ENCODE peak calls at places on chromosomes 12 and 14, in eight cellular contexts. P, G, H, E, X, C, D and Q are unnamed samples.

GRCh38 chr12:41532072-41532471 is 344.0 kb downstream of the PDZRN4 start:
- DNase-seq in P (no peak), G (no peak), H (no peak), E (no peak), X (no peak), C (no peak), D (no peak), Q (no peak)

GRCh38 chr14:101600891-101601602 is 39.8 kb downstream of the DIO3 start:
- DNase-seq in P (peak; percentile 13), G (peak; percentile 3), H (no peak), E (no peak), X (no peak), C (no peak), D (no peak), Q (no peak)

GRCh38 chr12:79710707-79711483 is 20.1 kb upstream of the PAWR start:
- DNase-seq in P (no peak), G (no peak), H (no peak), E (no peak), X (no peak), C (no peak), D (no peak), Q (peak; percentile 75)

GRCh38 chr12:131346578-131347344 is 364.1 kb upstream of the SFSWAP start:
- DNase-seq in P (no peak), G (no peak), H (no peak), E (no peak), X (no peak), C (no peak), D (no peak), Q (no peak)

GRCh38 chr14:73102806-73103497 is 33.4 kb upstream of the PSEN1 start:
- DNase-seq in P (no peak), G (no peak), H (no peak), E (no peak), X (no peak), C (no peak), D (no peak), Q (no peak)

GRCh38 chr12:113208041-113208934 is 13.0 kb upstream of the TPCN1 start:
- DNase-seq in P (no peak), G (peak; percentile 67), H (peak; percentile 99), E (peak; percentile 73), X (peak; percentile 35), C (no peak), D (no peak), Q (no peak)

GRCh38 chr12:57759360-57759980 is 4.6 kb downstream of the MARCHF9 start:
- DNase-seq in P (no peak), G (no peak), H (no peak), E (no peak), X (no peak), C (no peak), D (peak; percentile 53), Q (no peak)

GRCh38 chr12:88202500-88202899 is 60.4 kb downstream of the TMTC3 start:
- DNase-seq in P (no peak), G (no peak), H (no peak), E (no peak), X (no peak), C (no peak), D (no peak), Q (no peak)

GRCh38 chr14:80055912-80056801 is 155.1 kb downstream of the DIO2 start:
- DNase-seq in P (peak; percentile 20), G (peak; percentile 9), H (no peak), E (no peak), X (peak; percentile 27), C (peak; percentile 25), D (peak; percentile 16), Q (no peak)

GRCh38 chr12:117494833-117495714 is 133.6 kb upstream of the NOS1 start:
- DNase-seq in P (no peak), G (peak; percentile 9), H (no peak), E (no peak), X (peak; percentile 73), C (no peak), D (peak; percentile 10), Q (no peak)

GRCh38 chr14:61140872-61141271 is 140.3 kb downstream of the TMEM30B start:
- DNase-seq in P (no peak), G (no peak), H (no peak), E (no peak), X (no peak), C (no peak), D (no peak), Q (no peak)

GRCh38 chr12:88763536-88764100 is 183.3 kb upstream of the KITLG start:
- DNase-seq in P (no peak), G (no peak), H (no peak), E (no peak), X (no peak), C (no peak), D (no peak), Q (no peak)

GRCh38 chr12:1339608-1340319 is 254.6 kb downstream of the FBXL14 start:
- DNase-seq in P (no peak), G (no peak), H (no peak), E (no peak), X (no peak), C (no peak), D (no peak), Q (peak; percentile 32)

GRCh38 chr12:11797317-11797913 is 147.9 kb downstream of the ETV6 start:
- DNase-seq in P (no peak), G (no peak), H (no peak), E (no peak), X (peak; percentile 37), C (no peak), D (peak; percentile 28), Q (peak; percentile 41)

GRCh38 chr14:26730929-26731618 is 133.2 kb upstream of the NOVA1 start:
- DNase-seq in P (no peak), G (no peak), H (no peak), E (no peak), X (no peak), C (no peak), D (no peak), Q (no peak)
- TF ChIP-seq CTCF in P (no peak), G (peak; percentile 36), H (no peak), E (peak; percentile 33), X (peak; percentile 19), C (peak; percentile 24), D (no peak), Q (no peak)

GRCh38 chr12:67411562-67411961 is 142.4 kb downstream of the CAND1 start:
- DNase-seq in P (no peak), G (no peak), H (no peak), E (no peak), X (no peak), C (no peak), D (no peak), Q (no peak)

GRCh38 chr12:67413577-67413976 is 144.4 kb downstream of the CAND1 start:
- DNase-seq in P (no peak), G (no peak), H (no peak), E (no peak), X (no peak), C (no peak), D (no peak), Q (no peak)

GRCh38 chr12:67419810-67420209 is 150.7 kb downstream of the CAND1 start:
- DNase-seq in P (no peak), G (no peak), H (no peak), E (no peak), X (no peak), C (no peak), D (no peak), Q (no peak)

GRCh38 chr12:67414011-67414715 is 145.0 kb downstream of the CAND1 start:
- DNase-seq in P (no peak), G (no peak), H (no peak), E (no peak), X (no peak), C (no peak), D (no peak), Q (no peak)

GRCh38 chr12:67415473-67415872 is 146.3 kb downstream of the CAND1 start:
- DNase-seq in P (no peak), G (no peak), H (no peak), E (no peak), X (no peak), C (no peak), D (peak; percentile 9), Q (no peak)
- TF ChIP-seq EP300 in P (no peak), G (no peak), H (no peak), E (no peak), X (no peak), C (no peak), D (no peak), Q (no peak)

GRCh38 chr12:69896653-69897381 is 71.8 kb downstream of the MYRFL start:
- DNase-seq in P (no peak), G (no peak), H (no peak), E (no peak), X (no peak), C (no peak), D (no peak), Q (no peak)

GRCh38 chr12:69894800-69895199 is 69.8 kb downstream of the MYRFL start:
- DNase-seq in P (no peak), G (no peak), H (no peak), E (no peak), X (no peak), C (no peak), D (no peak), Q (no peak)

GRCh38 chr12:69900720-69901131 is 75.7 kb downstream of the MYRFL start:
- DNase-seq in P (peak; percentile 52), G (peak; percentile 77), H (no peak), E (peak; percentile 79), X (peak; percentile 75), C (peak; percentile 31), D (peak; percentile 76), Q (no peak)

GRCh38 chr12:69898236-69898635 is 73.2 kb downstream of the MYRFL start:
- DNase-seq in P (no peak), G (no peak), H (no peak), E (no peak), X (no peak), C (no peak), D (no peak), Q (no peak)

GRCh38 chr12:69897744-69898143 is 72.7 kb downstream of the MYRFL start:
- DNase-seq in P (no peak), G (no peak), H (no peak), E (no peak), X (no peak), C (no peak), D (no peak), Q (no peak)
- H3K4me1 ChIP-seq in P (no peaks in the 10 kb centered on the region), G (no peaks in the 10 kb centered on the region), H (no peaks in the 10 kb centered on the region), E (no peaks in the 10 kb centered on the region), X (no peaks in the 10 kb centered on the region), C (no peaks in the 10 kb centered on the region), D (no peaks in the 10 kb centered on the region), Q (peaks cover 8% of the 10 kb centered on the region)

GRCh38 chr12:51889216-51890134 is 1.6 kb downstream of the ANKRD33 start:
- DNase-seq in P (no peak), G (no peak), H (no peak), E (peak; percentile 61), X (no peak), C (no peak), D (no peak), Q (peak; percentile 60)
- TF ChIP-seq CTCF in P (no peak), G (no peak), H (no peak), E (no peak), X (no peak), C (peak; percentile 25), D (peak; percentile 42), Q (no peak)

DNA sequence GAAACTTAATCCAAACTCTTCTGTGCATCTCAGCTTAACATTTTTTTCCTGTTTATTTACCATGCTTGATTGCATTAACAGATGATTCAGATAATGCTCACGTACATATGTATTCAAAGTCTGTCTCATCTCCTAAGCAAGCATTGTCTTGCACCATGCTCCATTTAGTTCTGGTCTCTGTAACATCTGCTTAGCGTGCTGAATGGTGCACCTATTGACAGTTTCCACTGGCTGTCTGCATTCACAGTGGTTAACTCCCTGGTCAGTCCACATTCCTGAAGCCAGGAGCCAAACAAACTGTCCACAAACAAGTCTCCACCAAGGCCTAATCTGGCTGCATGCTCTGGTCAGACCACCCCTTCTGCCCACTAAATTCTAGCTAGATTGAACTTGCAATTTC is 83.9 kb downstream of the KNTC1 start:
- DNase-seq in P (no peak), G (no peak), H (no peak), E (no peak), X (no peak), C (no peak), D (no peak), Q (no peak)
- TF ChIP-seq EP300 in P (no peak), G (no peak), H (no peak), E (no peak), X (no peak), C (no peak), D (no peak), Q (no peak)